ENCODE peak calls at places on chromosomes 11 and 22, in four cellular contexts. One of them, this sample, is unnamed. For H3K9me3, the result is how much of the 10 kb centered on the place peaks cover.

GRCh38 chr22:32985899-32986772 is 72.0 kb downstream of the SYN3 start:
- DNase-seq in endothelial cell of umbilical vein: peak
- DNase-seq in neuronal stem cell: peak
- DNase-seq in PC-3: peak
- DNase-seq in this sample: peak

GRCh38 chr11:130216221-130216550 is 56.6 kb downstream of the ST14 start:
- DNase-seq in neuronal stem cell: no peak
- DNase-seq in endothelial cell of umbilical vein: no peak
- DNase-seq in PC-3: no peak
- DNase-seq in this sample: no peak

GRCh38 chr11:96127596-96127959 is 203.7 kb upstream of the MTMR2 start:
- DNase-seq in PC-3: no peak
- DNase-seq in endothelial cell of umbilical vein: peak
- DNase-seq in neuronal stem cell: no peak
- DNase-seq in this sample: no peak

GRCh38 chr11:114087028-114087427 is 27.5 kb downstream of the ZBTB16 start:
- DNase-seq in PC-3: no peak
- DNase-seq in endothelial cell of umbilical vein: no peak
- DNase-seq in neuronal stem cell: no peak
- DNase-seq in this sample: no peak

GRCh38 chr22:23070418-23071162 is at the start of gene GNAZ:
- DNase-seq in PC-3: no peak
- DNase-seq in neuronal stem cell: peak
- DNase-seq in endothelial cell of umbilical vein: no peak
- DNase-seq in this sample: peak

GRCh38 chr11:36622431-36623136 is 24.5 kb upstream of the RAG2 start:
- DNase-seq in endothelial cell of umbilical vein: peak
- DNase-seq in PC-3: peak
- DNase-seq in neuronal stem cell: no peak
- DNase-seq in this sample: no peak

GRCh38 chr11:114280696-114281095 is 15.5 kb upstream of the NNMT start:
- DNase-seq in endothelial cell of umbilical vein: peak
- DNase-seq in neuronal stem cell: peak
- DNase-seq in PC-3: peak
- DNase-seq in this sample: peak

GRCh38 chr11:61963282-61964057 is 4.0 kb downstream of the FTH1 start:
- DNase-seq in endothelial cell of umbilical vein: peak
- DNase-seq in PC-3: peak
- DNase-seq in neuronal stem cell: no peak
- DNase-seq in this sample: peak

GRCh38 chr22:49163960-49164690 is 663.5 kb downstream of the BRD1 start:
- DNase-seq in endothelial cell of umbilical vein: no peak
- DNase-seq in PC-3: no peak
- DNase-seq in neuronal stem cell: no peak
- DNase-seq in this sample: no peak

GRCh38 chr22:49163258-49163959 is 664.3 kb downstream of the BRD1 start:
- DNase-seq in neuronal stem cell: no peak
- DNase-seq in PC-3: no peak
- DNase-seq in endothelial cell of umbilical vein: no peak
- DNase-seq in this sample: no peak

GRCh38 chr22:49166746-49167145 is 660.9 kb downstream of the BRD1 start:
- DNase-seq in neuronal stem cell: no peak
- DNase-seq in PC-3: no peak
- DNase-seq in endothelial cell of umbilical vein: no peak
- DNase-seq in this sample: no peak

GRCh38 chr22:49166211-49166610 is 661.5 kb downstream of the BRD1 start:
- DNase-seq in PC-3: no peak
- DNase-seq in neuronal stem cell: no peak
- DNase-seq in endothelial cell of umbilical vein: no peak
- DNase-seq in this sample: no peak

GRCh38 chr22:49164773-49165320 is 662.8 kb downstream of the BRD1 start:
- DNase-seq in neuronal stem cell: no peak
- DNase-seq in PC-3: no peak
- DNase-seq in endothelial cell of umbilical vein: no peak
- DNase-seq in this sample: no peak
- H3K9me3 ChIP-seq in neuronal stem cell: under half
- H3K9me3 ChIP-seq in PC-3: under half
- H3K9me3 ChIP-seq in endothelial cell of umbilical vein: under half
- H3K9me3 ChIP-seq in this sample: under half

DNA sequence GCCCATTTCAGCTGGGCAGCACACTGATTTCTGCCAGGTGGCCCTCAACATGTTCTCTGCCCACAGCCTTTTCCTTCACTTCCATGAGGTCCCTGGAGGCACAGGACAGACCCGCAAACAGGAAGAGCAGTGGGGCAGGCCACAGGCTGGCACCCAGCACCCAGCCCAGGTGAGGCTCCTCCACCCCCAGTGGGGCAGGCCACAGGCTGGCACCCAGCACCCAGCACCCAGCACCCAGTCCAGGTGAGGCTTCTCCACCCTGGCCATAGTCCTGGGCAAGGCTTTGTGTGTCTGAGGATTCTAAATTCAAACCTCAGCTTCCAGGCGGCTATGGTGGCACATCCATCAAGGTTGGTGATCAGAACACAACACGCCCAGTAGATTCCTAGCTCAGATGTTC is 1413.0 kb downstream of the BRD1 start:
- DNase-seq in PC-3: no peak
- DNase-seq in neuronal stem cell: no peak
- DNase-seq in endothelial cell of umbilical vein: no peak
- DNase-seq in this sample: no peak
- H3K9me3 ChIP-seq in PC-3: under half
- H3K9me3 ChIP-seq in neuronal stem cell: under half
- H3K9me3 ChIP-seq in endothelial cell of umbilical vein: under half
- H3K9me3 ChIP-seq in this sample: under half

DNA sequence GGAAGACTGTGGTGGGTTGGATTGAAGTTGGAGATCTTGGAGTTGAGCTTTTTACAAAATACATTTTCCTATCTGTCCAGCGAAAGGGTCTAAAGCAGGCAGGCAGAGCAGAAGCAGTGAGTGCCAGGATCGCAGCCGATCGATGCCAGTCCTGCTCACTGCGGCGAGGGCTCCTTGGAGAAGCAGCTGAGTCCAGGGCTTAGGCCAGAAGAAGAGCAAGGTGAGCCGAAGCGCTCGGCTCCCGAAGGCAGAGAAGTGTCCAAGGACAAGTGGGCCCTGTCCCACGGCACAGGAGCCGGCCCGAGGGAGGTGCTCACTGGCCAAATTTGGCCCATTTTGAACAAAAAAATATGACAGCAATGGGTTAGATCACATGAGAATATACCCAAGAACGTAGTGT is 637.8 kb downstream of the BRD1 start:
- DNase-seq in neuronal stem cell: no peak
- DNase-seq in PC-3: no peak
- DNase-seq in endothelial cell of umbilical vein: no peak
- DNase-seq in this sample: no peak
- H3K9me3 ChIP-seq in neuronal stem cell: under half
- H3K9me3 ChIP-seq in PC-3: under half
- H3K9me3 ChIP-seq in endothelial cell of umbilical vein: under half
- H3K9me3 ChIP-seq in this sample: under half

GRCh38 chr11:22069844-22070243 is 123.0 kb upstream of the ANO5 start:
- DNase-seq in endothelial cell of umbilical vein: no peak
- DNase-seq in neuronal stem cell: no peak
- DNase-seq in PC-3: no peak
- DNase-seq in this sample: no peak

DNA sequence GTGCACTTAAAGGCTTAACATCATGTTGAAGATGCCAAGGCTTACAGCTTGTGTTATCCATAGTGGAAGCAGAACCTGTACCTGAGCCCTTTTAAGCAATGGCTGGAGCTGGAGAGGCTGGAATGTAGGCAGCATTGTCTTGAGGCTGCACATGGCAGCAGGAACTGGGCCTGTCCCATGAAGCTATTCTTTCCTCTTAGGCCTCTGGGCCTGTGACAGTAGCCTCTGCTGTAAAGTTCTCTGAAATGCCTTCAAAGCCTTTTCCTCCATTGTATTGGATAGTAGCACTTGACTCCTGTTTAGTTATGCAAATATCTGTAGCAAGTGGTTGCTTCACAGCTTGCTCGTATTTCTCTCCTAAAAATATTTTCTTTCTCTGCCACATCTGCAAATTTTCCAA is 127.4 kb upstream of the ANO5 start:
- DNase-seq in endothelial cell of umbilical vein: no peak
- DNase-seq in PC-3: no peak
- DNase-seq in neuronal stem cell: no peak
- DNase-seq in this sample: no peak
- H3K9me3 ChIP-seq in endothelial cell of umbilical vein: under half
- H3K9me3 ChIP-seq in PC-3: under half
- H3K9me3 ChIP-seq in neuronal stem cell: under half
- H3K9me3 ChIP-seq in this sample: under half

DNA sequence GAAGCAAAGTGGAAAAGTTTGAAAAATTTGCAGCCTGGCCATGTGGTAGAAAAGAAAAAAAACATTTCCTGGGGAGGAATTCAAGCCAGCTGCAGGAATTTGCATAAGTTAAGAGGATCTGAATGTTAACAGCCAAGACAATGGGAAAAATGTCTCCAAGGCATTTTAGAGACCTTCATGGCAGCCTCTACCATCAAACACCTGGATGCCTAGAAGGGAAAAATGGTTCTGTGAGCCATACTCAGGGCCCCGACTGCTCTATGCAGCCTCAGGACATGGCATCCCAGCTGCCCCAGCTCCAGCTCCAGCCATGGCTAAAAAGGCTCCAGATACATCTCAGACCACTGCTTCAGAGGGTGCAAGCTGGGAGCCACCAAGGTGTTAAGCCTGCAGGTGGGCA is 149.1 kb upstream of the SOX6 start:
- DNase-seq in PC-3: no peak
- DNase-seq in neuronal stem cell: no peak
- DNase-seq in endothelial cell of umbilical vein: no peak
- DNase-seq in this sample: no peak
- H3K9me3 ChIP-seq in PC-3: under half
- H3K9me3 ChIP-seq in neuronal stem cell: under half
- H3K9me3 ChIP-seq in endothelial cell of umbilical vein: under half
- H3K9me3 ChIP-seq in this sample: under half

GRCh38 chr11:50071584-50072225 is 39.0 kb downstream of the OR4C45 start:
- DNase-seq in PC-3: no peak
- DNase-seq in neuronal stem cell: no peak
- DNase-seq in endothelial cell of umbilical vein: no peak
- DNase-seq in this sample: no peak

GRCh38 chr11:50072226-50073112 is 39.8 kb downstream of the OR4C45 start:
- DNase-seq in PC-3: no peak
- DNase-seq in endothelial cell of umbilical vein: no peak
- DNase-seq in neuronal stem cell: no peak
- DNase-seq in this sample: no peak

GRCh38 chr11:50073113-50074105 is 40.7 kb downstream of the OR4C45 start:
- DNase-seq in neuronal stem cell: no peak
- DNase-seq in PC-3: no peak
- DNase-seq in endothelial cell of umbilical vein: no peak
- DNase-seq in this sample: no peak

GRCh38 chr11:50075856-50076255 is 43.2 kb downstream of the OR4C45 start:
- DNase-seq in neuronal stem cell: no peak
- DNase-seq in endothelial cell of umbilical vein: no peak
- DNase-seq in PC-3: no peak
- DNase-seq in this sample: no peak

DNA sequence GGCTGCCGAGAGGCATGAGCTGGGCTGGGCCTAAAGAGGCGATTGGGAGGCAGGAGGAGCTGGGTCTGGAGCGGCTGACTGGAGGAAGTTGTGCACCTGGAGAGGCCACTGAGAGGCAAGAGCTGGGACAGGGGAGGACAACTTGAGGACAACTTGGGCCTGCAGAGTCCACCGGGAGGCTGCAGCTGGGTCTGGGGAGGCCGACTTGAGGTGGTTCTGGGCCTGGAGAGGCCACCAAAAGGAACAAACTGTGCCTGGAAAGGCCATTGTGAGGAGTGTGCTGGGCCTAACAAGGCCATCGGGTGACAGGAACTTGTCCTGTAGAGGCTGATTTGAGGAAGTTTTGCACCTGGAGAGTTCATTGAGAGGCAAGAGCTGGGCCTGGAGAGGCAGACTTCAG is 41.5 kb downstream of the OR4C45 start:
- DNase-seq in PC-3: no peak
- DNase-seq in endothelial cell of umbilical vein: no peak
- DNase-seq in neuronal stem cell: no peak
- DNase-seq in this sample: no peak
- H3K9me3 ChIP-seq in PC-3: under half
- H3K9me3 ChIP-seq in endothelial cell of umbilical vein: under half
- H3K9me3 ChIP-seq in neuronal stem cell: under half
- H3K9me3 ChIP-seq in this sample: under half

GRCh38 chr11:94813436-94813720 is 45.2 kb downstream of the AMOTL1 start:
- DNase-seq in endothelial cell of umbilical vein: no peak
- DNase-seq in PC-3: no peak
- DNase-seq in neuronal stem cell: no peak
- DNase-seq in this sample: no peak
- H3K9me3 ChIP-seq in endothelial cell of umbilical vein: under half
- H3K9me3 ChIP-seq in PC-3: under half
- H3K9me3 ChIP-seq in neuronal stem cell: half or more
- H3K9me3 ChIP-seq in this sample: under half

GRCh38 chr11:122538060-122538459 is 117.5 kb upstream of the UBASH3B start:
- DNase-seq in endothelial cell of umbilical vein: no peak
- DNase-seq in PC-3: no peak
- DNase-seq in neuronal stem cell: no peak
- DNase-seq in this sample: no peak
- H3K9me3 ChIP-seq in endothelial cell of umbilical vein: under half
- H3K9me3 ChIP-seq in PC-3: under half
- H3K9me3 ChIP-seq in neuronal stem cell: under half
- H3K9me3 ChIP-seq in this sample: under half

DNA sequence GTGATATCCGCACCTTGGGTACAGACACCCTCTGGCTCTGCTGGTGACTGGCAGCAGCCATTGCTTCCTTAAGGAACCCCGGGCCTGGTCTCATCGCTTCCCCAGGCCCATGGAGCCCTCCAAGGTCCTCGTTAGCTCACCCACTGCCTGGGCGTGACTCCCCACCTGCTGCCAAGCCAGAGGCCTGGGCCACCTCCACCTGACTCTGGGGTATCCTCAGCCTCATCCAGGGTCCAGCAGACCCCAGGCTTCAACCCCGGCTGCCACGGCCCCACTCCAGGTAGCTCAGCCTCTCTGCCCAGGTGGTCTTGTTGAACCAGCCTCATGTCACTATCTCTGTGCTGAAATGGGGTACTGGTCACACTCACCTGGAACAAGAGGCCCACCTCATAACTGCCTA is 337.9 kb downstream of the BRD1 start:
- DNase-seq in PC-3: no peak
- DNase-seq in endothelial cell of umbilical vein: no peak
- DNase-seq in neuronal stem cell: no peak
- DNase-seq in this sample: no peak
- H3K9me3 ChIP-seq in PC-3: under half
- H3K9me3 ChIP-seq in endothelial cell of umbilical vein: under half
- H3K9me3 ChIP-seq in neuronal stem cell: under half
- H3K9me3 ChIP-seq in this sample: under half

DNA sequence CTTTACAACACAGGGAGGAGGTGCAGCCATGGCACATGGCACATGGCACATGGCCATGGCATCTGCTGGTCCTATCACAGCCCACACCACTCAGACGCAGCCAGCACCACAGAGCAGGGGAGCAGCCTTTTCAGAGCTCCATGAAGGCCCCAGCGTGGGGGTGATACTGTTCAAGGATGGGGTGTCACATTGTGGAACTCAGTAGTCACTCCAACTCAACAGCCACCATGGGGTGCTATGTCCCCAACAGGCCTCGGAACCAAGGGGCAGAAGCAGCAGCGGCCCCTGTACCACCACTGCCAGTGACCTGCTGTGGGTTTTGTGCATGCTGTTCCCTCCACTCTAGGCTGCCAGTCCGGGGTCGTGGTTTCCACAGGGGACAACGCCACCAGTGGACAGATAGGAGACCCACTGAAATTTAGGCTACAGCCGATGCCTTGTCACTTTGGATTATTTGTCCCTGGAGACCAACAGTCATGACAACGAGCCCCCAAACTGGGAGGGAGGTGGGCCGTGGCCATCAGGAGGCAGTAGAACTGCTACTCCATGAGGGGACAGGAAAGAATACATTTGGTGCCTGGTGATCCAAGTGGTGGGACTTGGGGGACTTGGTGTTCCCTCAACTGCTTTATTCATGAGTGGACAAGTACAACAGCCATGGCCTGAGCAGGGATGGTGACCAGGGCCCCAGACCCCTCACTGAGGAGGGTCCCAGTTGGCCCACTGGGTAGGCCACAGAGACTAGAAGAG is 30.3 kb upstream of the CD81 start:
- DNase-seq in endothelial cell of umbilical vein: no peak
- DNase-seq in neuronal stem cell: no peak
- DNase-seq in PC-3: no peak
- DNase-seq in this sample: no peak
- H3K9me3 ChIP-seq in endothelial cell of umbilical vein: under half
- H3K9me3 ChIP-seq in neuronal stem cell: under half
- H3K9me3 ChIP-seq in PC-3: under half
- H3K9me3 ChIP-seq in this sample: under half